ENCODE peak calls at places on chromosomes 2 and 18, in ten cellular contexts. X, D, Q, V, W, R, U, L, Y and P are unnamed samples.

GRCh38 chr2:31397099-31397498 is 17.4 kb downstream of the XDH start:
- DNase-seq in X (no peak), D (no peak), Q (no peak), V (no peak), W (no peak), R (no peak), U (no peak), L (no peak), Y (no peak), P (no peak)

GRCh38 chr2:186697536-186697935 is 3.7 kb downstream of the FAM171B start:
- DNase-seq in X (no peak), D (no peak), Q (no peak), V (no peak), W (no peak), R (no peak), U (no peak), L (no peak), Y (no peak), P (no peak)

GRCh38 chr2:207230261-207231105 is 64.7 kb upstream of the KLF7 start:
- DNase-seq in X (no peak), D (no peak), Q (peak; percentile 82), V (no peak), W (no peak), R (peak; percentile 23), U (no peak), L (no peak), Y (peak; percentile 24), P (no peak)

GRCh38 chr2:241289053-241289452 is 26.4 kb downstream of the HDLBP start:
- DNase-seq in X (no peak), D (no peak), Q (no peak), V (no peak), W (no peak), R (no peak), U (no peak), L (no peak), Y (no peak), P (no peak)

GRCh38 chr2:19478441-19478840 is 120.0 kb upstream of the OSR1 start:
- DNase-seq in X (no peak), D (no peak), Q (no peak), V (no peak), W (no peak), R (no peak), U (no peak), L (no peak), Y (no peak), P (no peak)

GRCh38 chr18:10101293-10101701 is 187.5 kb downstream of the VAPA start:
- DNase-seq in X (no peak), D (peak; percentile 87), Q (peak; percentile 27), V (no peak), W (no peak), R (peak; percentile 46), U (no peak), L (no peak), Y (no peak), P (no peak)

GRCh38 chr2:238406222-238406997 is 20.3 kb upstream of the ASB1 start:
- DNase-seq in X (no peak), D (no peak), Q (no peak), V (no peak), W (no peak), R (no peak), U (no peak), L (no peak), Y (no peak), P (no peak)

GRCh38 chr2:160408575-160409291 is 84.9 kb downstream of the RBMS1 start:
- DNase-seq in X (no peak), D (no peak), Q (peak; percentile 65), V (no peak), W (no peak), R (no peak), U (no peak), L (no peak), Y (no peak), P (no peak)

GRCh38 chr2:57673983-57674382 is 372.6 kb upstream of the VRK2 start:
- DNase-seq in X (no peak), D (no peak), Q (no peak), V (no peak), W (no peak), R (no peak), U (no peak), L (no peak), Y (no peak), P (no peak)

GRCh38 chr2:140595107-140595506 is 1535.7 kb downstream of the LRP1B start:
- DNase-seq in X (no peak), D (no peak), Q (no peak), V (no peak), W (no peak), R (no peak), U (no peak), L (no peak), Y (no peak), P (no peak)

GRCh38 chr18:56146565-56146964 is 491.8 kb downstream of the TXNL1 start:
- DNase-seq in X (no peak), D (no peak), Q (no peak), V (no peak), W (no peak), R (no peak), U (no peak), L (no peak), Y (no peak), P (no peak)

GRCh38 chr2:119082821-119083400 is 75.6 kb downstream of the C1QL2 start:
- DNase-seq in X (no peak), D (no peak), Q (no peak), V (no peak), W (no peak), R (no peak), U (no peak), L (no peak), Y (no peak), P (no peak)

GRCh38 chr2:174577967-174578589 is 19.5 kb downstream of the WIPF1 start:
- DNase-seq in X (peak; percentile 26), D (no peak), Q (peak; percentile 61), V (peak; percentile 3), W (peak; percentile 44), R (peak; percentile 61), U (no peak), L (no peak), Y (peak; percentile 23), P (no peak)

GRCh38 chr2:241011751-241012510 is 13.5 kb downstream of the SNED1 start:
- DNase-seq in X (no peak), D (no peak), Q (no peak), V (no peak), W (no peak), R (no peak), U (no peak), L (peak; percentile 67), Y (no peak), P (no peak)

GRCh38 chr18:58201728-58202405 is 157.8 kb downstream of the NEDD4L start:
- DNase-seq in X (no peak), D (no peak), Q (no peak), V (no peak), W (no peak), R (no peak), U (no peak), L (no peak), Y (no peak), P (no peak)

GRCh38 chr18:35407871-35408481 is 30.8 kb upstream of the ZNF396 start:
- DNase-seq in X (peak; percentile 41), D (no peak), Q (peak; percentile 93), V (peak; percentile 39), W (no peak), R (peak; percentile 80), U (peak; percentile 38), L (no peak), Y (peak; percentile 85), P (no peak)

GRCh38 chr18:79405781-79406575 is 10.2 kb downstream of the NFATC1 start:
- DNase-seq in X (no peak), D (no peak), Q (no peak), V (no peak), W (peak; percentile 88), R (no peak), U (no peak), L (peak; percentile 88), Y (peak; percentile 56), P (no peak)
- H3K4me3 ChIP-seq in X (no peak overlapping the region), D (no peak overlapping the region), Q (no peak overlapping the region), V (no peak overlapping the region), W (peak overlapping the region; percentile 0), R (no peak overlapping the region), U (no peak overlapping the region), L (peak overlapping the region; percentile 38), Y (no peak overlapping the region), P (no peak overlapping the region)

DNA sequence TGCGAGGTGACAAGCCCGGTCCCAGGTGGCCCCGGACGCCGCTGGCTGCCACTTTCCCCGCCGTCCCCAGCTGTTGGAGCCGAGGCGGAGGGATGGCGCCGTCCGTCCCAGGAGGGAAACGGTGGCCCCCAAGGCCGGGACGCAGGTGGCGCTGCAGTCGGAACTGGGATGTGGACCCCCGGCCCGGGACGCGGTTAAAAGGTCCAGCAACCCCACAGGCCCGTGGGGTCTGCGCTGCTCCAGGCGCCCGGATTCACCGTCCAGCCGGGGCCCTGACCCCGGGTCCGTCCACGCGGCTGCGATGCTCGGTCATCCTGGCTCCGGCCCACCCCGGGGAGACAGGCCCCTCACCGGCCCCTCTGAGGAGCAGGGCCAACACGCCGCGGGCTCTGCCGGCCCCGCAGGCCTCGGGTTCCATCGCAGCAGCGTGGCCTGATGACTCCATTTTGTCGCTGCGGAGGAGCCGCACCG is 41.0 kb downstream of the TMEM18 start:
- DNase-seq in X (no peak), D (no peak), Q (no peak), V (no peak), W (no peak), R (no peak), U (no peak), L (no peak), Y (no peak), P (no peak)
- H3K4me3 ChIP-seq in X (no peak overlapping the region), D (peak overlapping the region; percentile 45), Q (no peak overlapping the region), V (no peak overlapping the region), W (peak overlapping the region; percentile 58), R (no peak overlapping the region), U (no peak overlapping the region), L (peak overlapping the region; percentile 59), Y (no peak overlapping the region), P (no peak overlapping the region)

GRCh38 chr2:209662091-209662490 is 109.5 kb upstream of the UNC80 start:
- DNase-seq in X (no peak), D (no peak), Q (no peak), V (no peak), W (no peak), R (peak; percentile 14), U (no peak), L (no peak), Y (no peak), P (no peak)
- H3K4me3 ChIP-seq in X (no peak overlapping the region), D (no peak overlapping the region), Q (no peak overlapping the region), V (no peak overlapping the region), W (no peak overlapping the region), R (no peak overlapping the region), U (no peak overlapping the region), L (no peak overlapping the region), Y (no peak overlapping the region), P (no peak overlapping the region)

DNA sequence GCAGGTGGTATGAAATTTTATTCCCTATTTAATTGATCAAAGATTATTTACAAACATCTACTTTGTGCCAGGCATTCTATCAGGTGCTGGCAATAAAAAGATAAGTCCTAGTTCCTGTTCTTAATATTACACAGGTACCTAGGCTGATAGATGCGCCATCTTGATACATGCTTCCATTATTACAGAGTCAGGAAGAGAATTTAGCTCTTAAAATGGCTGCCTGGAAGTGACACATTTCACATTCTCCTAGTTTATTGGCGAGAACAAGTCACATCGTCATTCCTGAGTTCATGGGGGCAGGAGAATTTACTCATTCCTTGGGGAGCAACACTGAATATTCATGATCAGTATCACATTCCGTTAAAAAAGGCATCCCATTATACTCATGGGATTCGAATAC is 1.1 kb upstream of the DARS1 start:
- DNase-seq in X (no peak), D (no peak), Q (peak; percentile 36), V (no peak), W (no peak), R (no peak), U (no peak), L (no peak), Y (no peak), P (no peak)
- H3K4me3 ChIP-seq in X (no peak overlapping the region), D (no peak overlapping the region), Q (peak overlapping the region; percentile 85), V (no peak overlapping the region), W (no peak overlapping the region), R (no peak overlapping the region), U (no peak overlapping the region), L (peak overlapping the region; percentile 99), Y (no peak overlapping the region), P (no peak overlapping the region)